ENCODE peak calls at places on chromosomes 12 and 14, in seven cellular contexts. T is K562, A is GM12891, L is HepG2, Z is GM12878, U is H1, X is SK-N-SH. W is an unnamed sample.

GRCh38 chr12:25800101-25800500 is 158.4 kb upstream of the RASSF8 start:
- DNase-seq in T (no peak), A (no peak), L (no peak), Z (no peak), U (no peak), X (no peak), W (no peak)

GRCh38 chr12:71938728-71939385 is at the start of gene TPH2:
- DNase-seq in T (peak; percentile 75), A (peak; percentile 5), L (peak; percentile 59), Z (no peak), U (peak; percentile 96), X (peak; percentile 63), W (peak; percentile 0)

GRCh38 chr12:8841778-8842177 is 19.4 kb downstream of the A2ML1 start:
- DNase-seq in T (no peak), A (no peak), L (no peak), Z (no peak), U (no peak), X (no peak), W (no peak)

GRCh38 chr12:6104027-6104426 is 20.4 kb downstream of the VWF start:
- DNase-seq in T (no peak), A (no peak), L (no peak), Z (no peak), U (no peak), X (no peak), W (no peak)

GRCh38 chr14:61973981-61974380 is 211.8 kb downstream of the SNAPC1 start:
- DNase-seq in T (no peak), A (no peak), L (no peak), Z (no peak), U (no peak), X (no peak), W (no peak)

GRCh38 chr12:92608418-92609091 is 94.2 kb upstream of the PLEKHG7 start:
- DNase-seq in T (peak; percentile 27), A (no peak), L (peak; percentile 25), Z (peak; percentile 9), U (no peak), X (peak; percentile 21), W (no peak)

GRCh38 chr12:130621696-130622298 is 94.3 kb downstream of the RIMBP2 start:
- DNase-seq in T (no peak), A (no peak), L (no peak), Z (no peak), U (no peak), X (peak; percentile 74), W (no peak)

GRCh38 chr12:88812610-88813009 is 232.3 kb upstream of the KITLG start:
- DNase-seq in T (no peak), A (no peak), L (no peak), Z (no peak), U (no peak), X (no peak), W (no peak)

GRCh38 chr12:114355389-114356088 is 50.4 kb downstream of the TBX5 start:
- DNase-seq in T (no peak), A (no peak), L (peak; percentile 23), Z (no peak), U (peak; percentile 87), X (peak; percentile 19), W (no peak)

GRCh38 chr12:103782399-103782798 is 58.6 kb downstream of the NT5DC3 start:
- DNase-seq in T (no peak), A (no peak), L (no peak), Z (no peak), U (no peak), X (no peak), W (no peak)

GRCh38 chr12:92769124-92769901 is 66.5 kb downstream of the PLEKHG7 start:
- DNase-seq in T (no peak), A (peak; percentile 8), L (no peak), Z (no peak), U (no peak), X (no peak), W (peak; percentile 3)

GRCh38 chr12:89507015-89507824 is 17.4 kb downstream of the GALNT4 start:
- DNase-seq in T (no peak), A (no peak), L (peak; percentile 43), Z (no peak), U (no peak), X (no peak), W (no peak)

GRCh38 chr12:47080725-47081502 is 1.2 kb upstream of the AMIGO2 start:
- DNase-seq in T (peak; percentile 27), A (no peak), L (no peak), Z (no peak), U (no peak), X (no peak), W (no peak)

GRCh38 chr12:95802482-95803264 is 12.1 kb upstream of the NTN4 start:
- DNase-seq in T (no peak), A (no peak), L (peak; percentile 85), Z (no peak), U (no peak), X (no peak), W (no peak)

GRCh38 chr14:75979641-75980422 is 2.0 kb downstream of the TGFB3 start:
- DNase-seq in T (no peak), A (no peak), L (no peak), Z (no peak), U (no peak), X (peak; percentile 77), W (no peak)

GRCh38 chr14:75982724-75983358 is 1.0 kb upstream of the TGFB3 start:
- DNase-seq in T (peak; percentile 59), A (no peak), L (no peak), Z (no peak), U (peak; percentile 81), X (no peak), W (no peak)

GRCh38 chr14:75980856-75981255 is 939 bp downstream of the TGFB3 start:
- DNase-seq in T (no peak), A (no peak), L (no peak), Z (no peak), U (no peak), X (peak; percentile 12), W (no peak)

GRCh38 chr14:75981426-75981825 is 369 bp downstream of the TGFB3 start:
- DNase-seq in T (peak; percentile 17), A (peak; percentile 69), L (peak; percentile 18), Z (peak; percentile 60), U (peak; percentile 54), X (no peak), W (peak; percentile 68)

GRCh38 chr14:75981826-75982723 is at the start of gene TGFB3:
- DNase-seq in T (peak; percentile 73), A (peak; percentile 63), L (peak; percentile 52), Z (no peak), U (peak; percentile 92), X (peak; percentile 90), W (peak; percentile 71)
- TF ChIP-seq POLR2AphosphoS5 in T (no peak), A (no peak), L (no peak), Z (no peak), U (no peak), X (peak; percentile 48), W (no peak)

GRCh38 chr12:70638639-70639349 is 1.6 kb upstream of the PTPRB start:
- DNase-seq in T (peak; percentile 11), A (no peak), L (no peak), Z (no peak), U (no peak), X (no peak), W (no peak)
- TF ChIP-seq TAF1 in T (no peak), A (no peak), L (no peak), Z (no peak), U (no peak), X (no peak), W (no peak)

DNA sequence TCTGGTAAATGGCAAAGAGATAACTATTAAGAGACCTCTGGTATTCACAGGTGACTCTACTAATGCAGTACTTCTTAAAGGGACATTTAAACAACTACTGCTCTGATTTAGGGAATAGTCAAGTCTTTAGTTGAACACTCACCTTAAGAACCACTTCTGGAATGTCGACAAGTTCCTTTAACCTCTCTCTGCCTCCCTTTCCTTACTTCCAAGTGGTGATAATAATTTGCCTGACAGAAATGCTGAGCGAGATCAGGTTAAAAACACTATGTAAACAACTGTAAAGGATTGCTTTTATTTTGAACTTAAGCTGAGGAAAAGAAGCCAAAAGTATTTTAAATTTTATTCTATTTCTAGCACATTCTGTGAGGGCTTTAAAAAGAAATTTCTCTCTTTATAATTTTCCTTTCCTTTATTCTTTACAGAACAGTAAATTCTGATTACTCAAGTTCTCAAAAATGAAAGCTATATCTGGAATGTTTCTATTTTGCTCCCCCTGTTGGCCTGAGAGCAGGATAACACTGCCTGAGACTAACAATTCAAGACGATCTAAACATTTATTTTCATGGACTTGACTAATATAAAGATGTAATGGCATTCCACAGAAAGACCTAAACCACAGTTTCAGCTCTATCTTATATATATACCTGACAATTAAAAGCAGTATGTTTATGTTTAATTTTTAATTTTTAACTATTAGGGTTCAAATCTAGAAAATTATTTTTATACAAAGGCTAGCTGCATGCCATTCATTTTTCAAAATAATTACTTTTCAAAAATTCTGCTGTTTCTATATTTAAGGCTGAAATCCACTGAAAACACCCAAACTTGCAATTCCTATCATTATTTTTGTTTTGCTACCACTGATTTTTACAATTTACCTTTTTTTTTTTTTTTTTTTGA is 29.2 kb downstream of the ZCCHC8 start:
- DNase-seq in T (peak; percentile 35), A (peak; percentile 25), L (peak; percentile 77), Z (no peak), U (no peak), X (peak; percentile 58), W (no peak)
- TF ChIP-seq POLR2AphosphoS5 in T (no peak), A (no peak), L (no peak), Z (no peak), U (no peak), X (peak; percentile 0), W (no peak)

GRCh38 chr14:38145142-38145541 is 62.6 kb upstream of the SSTR1 start:
- DNase-seq in T (no peak), A (no peak), L (no peak), Z (no peak), U (no peak), X (no peak), W (no peak)

GRCh38 chr14:38139926-38140325 is 67.8 kb upstream of the SSTR1 start:
- DNase-seq in T (no peak), A (no peak), L (no peak), Z (no peak), U (no peak), X (no peak), W (no peak)

GRCh38 chr14:38138581-38139138 is 69.0 kb upstream of the SSTR1 start:
- DNase-seq in T (no peak), A (no peak), L (no peak), Z (no peak), U (no peak), X (no peak), W (no peak)

GRCh38 chr14:38143170-38143569 is 64.5 kb upstream of the SSTR1 start:
- DNase-seq in T (no peak), A (no peak), L (no peak), Z (no peak), U (no peak), X (no peak), W (no peak)

DNA sequence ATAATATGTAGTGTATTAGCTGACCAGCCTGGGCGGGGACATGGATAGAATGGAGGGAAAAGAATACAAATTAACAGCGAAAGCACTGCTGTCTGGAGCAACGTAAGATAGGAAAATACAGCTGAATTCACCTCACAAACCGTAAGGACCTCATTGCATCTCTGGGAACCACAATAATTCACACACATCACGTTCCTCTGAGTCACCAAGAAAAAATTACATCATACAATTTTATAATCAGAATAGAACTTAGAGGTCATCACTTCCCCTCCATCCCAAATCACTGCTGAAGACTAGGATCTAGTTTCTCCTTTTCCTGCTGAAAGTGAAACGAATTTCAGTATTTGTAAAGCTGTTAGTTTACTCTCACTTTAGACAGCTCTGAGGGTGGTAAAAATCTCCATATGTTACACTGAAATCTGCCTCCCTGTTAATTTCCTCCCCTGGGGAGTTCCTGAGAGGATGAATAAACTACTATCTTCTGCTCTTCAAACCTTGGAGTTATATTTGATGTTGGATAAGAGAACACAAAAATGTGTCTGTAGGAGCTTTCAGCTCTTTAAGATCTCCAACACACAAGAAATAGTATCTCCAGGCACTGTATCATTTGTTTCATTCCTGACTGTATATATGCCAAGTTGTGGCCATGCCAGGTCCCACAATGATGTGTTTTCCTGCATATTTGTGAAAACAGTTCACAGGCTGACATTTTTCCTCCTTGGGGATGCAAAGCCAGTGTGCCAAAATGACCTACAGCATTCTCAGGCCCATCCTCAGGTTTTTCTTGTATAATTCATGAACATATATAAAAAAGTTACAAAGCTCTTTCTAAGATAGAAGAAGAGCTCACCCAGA is 63.8 kb upstream of the SSTR1 start:
- DNase-seq in T (no peak), A (no peak), L (no peak), Z (no peak), U (no peak), X (no peak), W (no peak)
- TF ChIP-seq TAF1 in T (no peak), A (no peak), L (no peak), Z (no peak), U (no peak), X (no peak), W (no peak)

W was measured in GM12892.